ENCODE peak calls at places on chromosomes 4 and X, in seven cellular contexts. One of them, this sample, is unnamed.

GRCh38 chr4:170089274-170089742 is 448 bp downstream of the AADAT start:
- DNase-seq in effector memory CD4-positive, alpha-beta T cell: no peak
- DNase-seq in left ventricle myocardium inferior: no peak
- DNase-seq in right atrium auricular region: no peak
- DNase-seq in IMR-90: peak; percentile 39
- DNase-seq in aorta: no peak
- DNase-seq in CD4-positive, alpha-beta memory T cell: no peak
- DNase-seq in this sample: peak; percentile 21

GRCh38 chr4:152590179-152591031 is 54.5 kb upstream of the FBXW7 start:
- DNase-seq in effector memory CD4-positive, alpha-beta T cell: no peak
- DNase-seq in left ventricle myocardium inferior: no peak
- DNase-seq in right atrium auricular region: no peak
- DNase-seq in IMR-90: peak; percentile 89
- DNase-seq in aorta: no peak
- DNase-seq in CD4-positive, alpha-beta memory T cell: no peak
- DNase-seq in this sample: peak; percentile 67

GRCh38 chr4:66842401-66842800 is 702.9 kb downstream of the CENPC start:
- DNase-seq in effector memory CD4-positive, alpha-beta T cell: no peak
- DNase-seq in left ventricle myocardium inferior: no peak
- DNase-seq in right atrium auricular region: no peak
- DNase-seq in IMR-90: no peak
- DNase-seq in aorta: no peak
- DNase-seq in CD4-positive, alpha-beta memory T cell: no peak
- DNase-seq in this sample: no peak

GRCh38 chrX:154698630-154699248 is 45.4 kb upstream of the CTAG2 start:
- DNase-seq in effector memory CD4-positive, alpha-beta T cell: no peak
- DNase-seq in left ventricle myocardium inferior: no peak
- DNase-seq in right atrium auricular region: no peak
- DNase-seq in IMR-90: no peak
- DNase-seq in aorta: no peak
- DNase-seq in CD4-positive, alpha-beta memory T cell: no peak
- DNase-seq in this sample: no peak

GRCh38 chr4:169619518-169619957 is 840 bp upstream of the CLCN3 start:
- DNase-seq in effector memory CD4-positive, alpha-beta T cell: peak; percentile 29
- DNase-seq in left ventricle myocardium inferior: no peak
- DNase-seq in right atrium auricular region: no peak
- DNase-seq in IMR-90: peak; percentile 54
- DNase-seq in aorta: no peak
- DNase-seq in CD4-positive, alpha-beta memory T cell: peak; percentile 73
- DNase-seq in this sample: peak; percentile 57

GRCh38 chr4:136219592-136220125 is 1312.6 kb downstream of the PCDH18 start:
- DNase-seq in effector memory CD4-positive, alpha-beta T cell: no peak
- DNase-seq in left ventricle myocardium inferior: no peak
- DNase-seq in right atrium auricular region: no peak
- DNase-seq in IMR-90: no peak
- DNase-seq in aorta: no peak
- DNase-seq in CD4-positive, alpha-beta memory T cell: no peak
- DNase-seq in this sample: no peak

GRCh38 chrX:22320236-22320635 is 47.5 kb downstream of the CBLL2 start:
- DNase-seq in effector memory CD4-positive, alpha-beta T cell: no peak
- DNase-seq in left ventricle myocardium inferior: no peak
- DNase-seq in right atrium auricular region: no peak
- DNase-seq in IMR-90: no peak
- DNase-seq in aorta: no peak
- DNase-seq in CD4-positive, alpha-beta memory T cell: no peak
- DNase-seq in this sample: no peak

GRCh38 chr4:67871867-67872266 is 11.9 kb downstream of the TMPRSS11D start:
- DNase-seq in effector memory CD4-positive, alpha-beta T cell: no peak
- DNase-seq in left ventricle myocardium inferior: no peak
- DNase-seq in right atrium auricular region: no peak
- DNase-seq in IMR-90: peak; percentile 61
- DNase-seq in aorta: no peak
- DNase-seq in CD4-positive, alpha-beta memory T cell: no peak
- DNase-seq in this sample: no peak

GRCh38 chrX:19005909-19006308 is 22.0 kb upstream of the PHKA2 start:
- DNase-seq in effector memory CD4-positive, alpha-beta T cell: no peak
- DNase-seq in left ventricle myocardium inferior: no peak
- DNase-seq in right atrium auricular region: no peak
- DNase-seq in IMR-90: no peak
- DNase-seq in aorta: no peak
- DNase-seq in CD4-positive, alpha-beta memory T cell: no peak
- DNase-seq in this sample: no peak
- H3K36me3 ChIP-seq in effector memory CD4-positive, alpha-beta T cell: no peaks in the 10 kb centered on the region
- H3K36me3 ChIP-seq in left ventricle myocardium inferior: no peaks in the 10 kb centered on the region
- H3K36me3 ChIP-seq in right atrium auricular region: no peaks in the 10 kb centered on the region
- H3K36me3 ChIP-seq in IMR-90: no peaks in the 10 kb centered on the region
- H3K36me3 ChIP-seq in aorta: no peaks in the 10 kb centered on the region
- H3K36me3 ChIP-seq in CD4-positive, alpha-beta memory T cell: no peaks in the 10 kb centered on the region
- H3K36me3 ChIP-seq in this sample: no peaks in the 10 kb centered on the region

GRCh38 chrX:13764284-13764683 is 29.7 kb downstream of the OFD1 start:
- DNase-seq in effector memory CD4-positive, alpha-beta T cell: no peak
- DNase-seq in left ventricle myocardium inferior: no peak
- DNase-seq in right atrium auricular region: no peak
- DNase-seq in IMR-90: no peak
- DNase-seq in aorta: no peak
- DNase-seq in CD4-positive, alpha-beta memory T cell: no peak
- DNase-seq in this sample: no peak

GRCh38 chrX:13762015-13762414 is 27.5 kb downstream of the OFD1 start:
- DNase-seq in effector memory CD4-positive, alpha-beta T cell: no peak
- DNase-seq in left ventricle myocardium inferior: no peak
- DNase-seq in right atrium auricular region: no peak
- DNase-seq in IMR-90: no peak
- DNase-seq in aorta: no peak
- DNase-seq in CD4-positive, alpha-beta memory T cell: no peak
- DNase-seq in this sample: no peak

GRCh38 chrX:13761606-13762005 is 27.1 kb downstream of the OFD1 start:
- DNase-seq in effector memory CD4-positive, alpha-beta T cell: no peak
- DNase-seq in left ventricle myocardium inferior: no peak
- DNase-seq in right atrium auricular region: no peak
- DNase-seq in IMR-90: peak; percentile 46
- DNase-seq in aorta: no peak
- DNase-seq in CD4-positive, alpha-beta memory T cell: no peak
- DNase-seq in this sample: no peak

GRCh38 chrX:13764765-13765164 is 30.2 kb downstream of the OFD1 start:
- DNase-seq in effector memory CD4-positive, alpha-beta T cell: no peak
- DNase-seq in left ventricle myocardium inferior: no peak
- DNase-seq in right atrium auricular region: no peak
- DNase-seq in IMR-90: no peak
- DNase-seq in aorta: no peak
- DNase-seq in CD4-positive, alpha-beta memory T cell: no peak
- DNase-seq in this sample: peak; percentile 23

DNA sequence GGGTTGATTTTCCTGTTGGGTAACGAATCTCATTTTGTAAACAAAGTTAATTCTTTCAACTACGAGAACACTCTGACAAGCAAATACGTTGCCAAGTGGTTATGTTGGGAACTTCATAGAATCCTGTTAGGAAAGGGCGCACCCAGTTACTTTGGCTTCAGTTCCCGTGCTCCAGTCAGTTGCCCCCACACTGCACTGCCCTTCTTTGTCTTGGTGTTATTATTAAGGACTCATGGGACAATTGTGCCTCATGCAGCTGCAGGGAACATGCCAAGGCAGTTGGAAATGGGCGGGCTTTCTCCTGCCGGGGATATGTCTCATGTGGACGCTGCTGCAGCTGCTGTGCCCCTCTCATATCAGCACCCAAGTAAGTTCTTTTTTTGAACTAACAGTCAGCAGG is 28.9 kb downstream of the OFD1 start:
- DNase-seq in effector memory CD4-positive, alpha-beta T cell: no peak
- DNase-seq in left ventricle myocardium inferior: peak; percentile 22
- DNase-seq in right atrium auricular region: peak; percentile 67
- DNase-seq in IMR-90: no peak
- DNase-seq in aorta: peak; percentile 48
- DNase-seq in CD4-positive, alpha-beta memory T cell: no peak
- DNase-seq in this sample: no peak
- H3K36me3 ChIP-seq in effector memory CD4-positive, alpha-beta T cell: peaks cover 54% of the 10 kb centered on the region
- H3K36me3 ChIP-seq in left ventricle myocardium inferior: peaks cover 43% of the 10 kb centered on the region
- H3K36me3 ChIP-seq in right atrium auricular region: peaks cover 18% of the 10 kb centered on the region
- H3K36me3 ChIP-seq in IMR-90: peaks cover 28% of the 10 kb centered on the region
- H3K36me3 ChIP-seq in aorta: peaks cover 2% of the 10 kb centered on the region
- H3K36me3 ChIP-seq in CD4-positive, alpha-beta memory T cell: peaks cover 56% of the 10 kb centered on the region
- H3K36me3 ChIP-seq in this sample: peaks cover 21% of the 10 kb centered on the region

GRCh38 chr4:5866841-5867782 is 25.8 kb downstream of the CRMP1 start:
- DNase-seq in effector memory CD4-positive, alpha-beta T cell: no peak
- DNase-seq in left ventricle myocardium inferior: no peak
- DNase-seq in right atrium auricular region: no peak
- DNase-seq in IMR-90: no peak
- DNase-seq in aorta: no peak
- DNase-seq in CD4-positive, alpha-beta memory T cell: no peak
- DNase-seq in this sample: no peak

GRCh38 chr4:5858020-5858769 is 34.7 kb downstream of the CRMP1 start:
- DNase-seq in effector memory CD4-positive, alpha-beta T cell: no peak
- DNase-seq in left ventricle myocardium inferior: no peak
- DNase-seq in right atrium auricular region: no peak
- DNase-seq in IMR-90: no peak
- DNase-seq in aorta: no peak
- DNase-seq in CD4-positive, alpha-beta memory T cell: no peak
- DNase-seq in this sample: no peak

GRCh38 chr4:5865896-5866599 is 26.8 kb downstream of the CRMP1 start:
- DNase-seq in effector memory CD4-positive, alpha-beta T cell: no peak
- DNase-seq in left ventricle myocardium inferior: no peak
- DNase-seq in right atrium auricular region: no peak
- DNase-seq in IMR-90: no peak
- DNase-seq in aorta: no peak
- DNase-seq in CD4-positive, alpha-beta memory T cell: no peak
- DNase-seq in this sample: no peak

GRCh38 chr4:5863461-5864113 is 29.3 kb downstream of the CRMP1 start:
- DNase-seq in effector memory CD4-positive, alpha-beta T cell: no peak
- DNase-seq in left ventricle myocardium inferior: no peak
- DNase-seq in right atrium auricular region: no peak
- DNase-seq in IMR-90: peak; percentile 96
- DNase-seq in aorta: no peak
- DNase-seq in CD4-positive, alpha-beta memory T cell: no peak
- DNase-seq in this sample: no peak
- H3K36me3 ChIP-seq in effector memory CD4-positive, alpha-beta T cell: no peaks in the 10 kb centered on the region
- H3K36me3 ChIP-seq in left ventricle myocardium inferior: no peaks in the 10 kb centered on the region
- H3K36me3 ChIP-seq in right atrium auricular region: no peaks in the 10 kb centered on the region
- H3K36me3 ChIP-seq in IMR-90: peaks cover 1% of the 10 kb centered on the region
- H3K36me3 ChIP-seq in aorta: no peaks in the 10 kb centered on the region
- H3K36me3 ChIP-seq in CD4-positive, alpha-beta memory T cell: no peaks in the 10 kb centered on the region
- H3K36me3 ChIP-seq in this sample: no peaks in the 10 kb centered on the region

DNA sequence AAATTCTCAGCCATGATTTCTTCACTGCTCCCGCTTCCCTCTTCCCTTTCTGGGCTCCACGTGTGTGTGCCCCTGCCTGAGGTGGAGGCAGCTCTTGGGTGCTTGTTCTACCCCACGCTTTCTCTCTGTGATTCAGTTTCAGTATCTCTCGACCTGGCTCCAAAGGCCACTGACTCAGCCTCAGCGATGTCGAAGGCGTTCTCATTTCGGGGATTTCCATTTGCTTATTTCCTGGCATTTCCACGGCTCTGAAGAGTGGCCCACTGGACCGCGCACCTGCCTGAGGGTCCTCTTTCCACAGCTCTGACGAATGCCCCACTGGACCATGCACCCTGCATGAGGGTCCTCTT is 52.4 kb downstream of the GAK start:
- DNase-seq in effector memory CD4-positive, alpha-beta T cell: peak; percentile 25
- DNase-seq in left ventricle myocardium inferior: no peak
- DNase-seq in right atrium auricular region: no peak
- DNase-seq in IMR-90: no peak
- DNase-seq in aorta: no peak
- DNase-seq in CD4-positive, alpha-beta memory T cell: peak; percentile 75
- DNase-seq in this sample: no peak
- H3K36me3 ChIP-seq in effector memory CD4-positive, alpha-beta T cell: peaks cover 24% of the 10 kb centered on the region
- H3K36me3 ChIP-seq in left ventricle myocardium inferior: peaks cover 95% of the 10 kb centered on the region
- H3K36me3 ChIP-seq in right atrium auricular region: peaks cover 78% of the 10 kb centered on the region
- H3K36me3 ChIP-seq in IMR-90: peaks cover 76% of the 10 kb centered on the region
- H3K36me3 ChIP-seq in aorta: no peaks in the 10 kb centered on the region
- H3K36me3 ChIP-seq in CD4-positive, alpha-beta memory T cell: peaks cover 23% of the 10 kb centered on the region
- H3K36me3 ChIP-seq in this sample: peaks cover 63% of the 10 kb centered on the region

GRCh38 chr4:2647403-2648158 is 108.6 kb downstream of the TNIP2 start:
- DNase-seq in effector memory CD4-positive, alpha-beta T cell: no peak
- DNase-seq in left ventricle myocardium inferior: no peak
- DNase-seq in right atrium auricular region: no peak
- DNase-seq in IMR-90: no peak
- DNase-seq in aorta: no peak
- DNase-seq in CD4-positive, alpha-beta memory T cell: no peak
- DNase-seq in this sample: no peak
- H3K36me3 ChIP-seq in effector memory CD4-positive, alpha-beta T cell: peaks cover 42% of the 10 kb centered on the region
- H3K36me3 ChIP-seq in left ventricle myocardium inferior: peaks cover 81% of the 10 kb centered on the region
- H3K36me3 ChIP-seq in right atrium auricular region: peaks cover 47% of the 10 kb centered on the region
- H3K36me3 ChIP-seq in IMR-90: peaks cover 61% of the 10 kb centered on the region
- H3K36me3 ChIP-seq in aorta: peaks cover 2% of the 10 kb centered on the region
- H3K36me3 ChIP-seq in CD4-positive, alpha-beta memory T cell: peaks cover 44% of the 10 kb centered on the region
- H3K36me3 ChIP-seq in this sample: peaks cover 33% of the 10 kb centered on the region

DNA sequence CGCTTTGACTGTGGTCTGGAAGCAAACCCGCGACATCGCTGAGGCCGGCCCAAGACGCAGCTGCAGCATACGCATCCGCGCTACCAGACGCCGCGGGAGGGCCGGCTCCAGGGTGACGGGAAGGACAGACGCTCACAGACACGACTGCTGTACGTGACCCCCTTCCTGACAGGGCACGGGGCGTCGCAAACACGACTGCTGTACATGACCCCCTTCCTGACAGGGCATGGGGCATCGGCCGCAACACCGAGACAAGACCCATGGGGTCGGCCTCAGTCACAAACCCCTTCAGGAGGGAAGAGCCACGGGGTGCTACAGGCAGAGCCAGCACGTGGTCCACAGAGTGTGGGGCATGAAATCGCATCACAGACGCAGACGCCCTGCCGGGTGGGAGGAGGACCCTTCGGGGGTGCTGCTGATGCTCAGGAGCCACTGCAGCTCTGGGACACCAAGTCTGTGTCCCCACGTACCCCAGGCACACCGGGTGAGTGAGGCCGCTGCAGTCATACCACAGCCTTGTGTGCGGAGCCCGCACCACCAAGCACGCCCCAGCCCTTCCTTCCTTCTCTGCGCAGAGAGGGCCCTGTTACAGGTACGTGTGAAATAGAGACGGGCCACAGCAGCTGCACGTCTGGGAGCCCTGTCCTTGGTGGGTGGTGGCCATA is 38.7 kb upstream of the CPLX1 start:
- DNase-seq in effector memory CD4-positive, alpha-beta T cell: no peak
- DNase-seq in left ventricle myocardium inferior: no peak
- DNase-seq in right atrium auricular region: no peak
- DNase-seq in IMR-90: no peak
- DNase-seq in aorta: peak; percentile 40
- DNase-seq in CD4-positive, alpha-beta memory T cell: no peak
- DNase-seq in this sample: no peak
- H3K36me3 ChIP-seq in effector memory CD4-positive, alpha-beta T cell: peaks cover 85% of the 10 kb centered on the region
- H3K36me3 ChIP-seq in left ventricle myocardium inferior: peaks cover 92% of the 10 kb centered on the region
- H3K36me3 ChIP-seq in right atrium auricular region: peaks cover 79% of the 10 kb centered on the region
- H3K36me3 ChIP-seq in IMR-90: peaks cover 71% of the 10 kb centered on the region
- H3K36me3 ChIP-seq in aorta: no peaks in the 10 kb centered on the region
- H3K36me3 ChIP-seq in CD4-positive, alpha-beta memory T cell: peaks cover 51% of the 10 kb centered on the region
- H3K36me3 ChIP-seq in this sample: peaks cover 76% of the 10 kb centered on the region